ENCODE peak calls at places on chromosomes 5 and 9, in six cellular contexts. J is heart left ventricle, Y is heart right ventricle, L is GM12865, C is uterus, U is IMR-90. I is an unnamed sample.

GRCh38 chr5:61082516-61083280 is 79.6 kb downstream of the SMIM15 start:
- DNase-seq in L (no peak), C (no peak), J (no peak), U (peak; percentile 39), Y (no peak), I (peak; percentile 36)

GRCh38 chr5:148751025-148751424 is 75.4 kb upstream of the ADRB2 start:
- DNase-seq in C (no peak), Y (no peak), J (no peak), U (no peak), L (no peak), I (no peak)

GRCh38 chr5:179438041-179438441 is 92.8 kb upstream of the ADAMTS2 start:
- DNase-seq in U (no peak), L (no peak), Y (no peak), C (no peak), J (no peak), I (peak; percentile 50)

GRCh38 chr5:76273491-76273890 is 129.6 kb upstream of the IQGAP2 start:
- DNase-seq in C (no peak), J (no peak), U (no peak), L (no peak), Y (peak; percentile 8), I (no peak)

GRCh38 chr9:109101810-109102209 is 17.9 kb downstream of the TMEM245 start:
- DNase-seq in U (peak; percentile 84), J (no peak), Y (no peak), L (peak; percentile 80), C (no peak), I (peak; percentile 74)

GRCh38 chr5:148384389-148384756 is 615 bp downstream of the FBXO38 start:
- DNase-seq in J (peak; percentile 25), U (no peak), Y (no peak), L (peak; percentile 46), C (peak; percentile 14), I (no peak)

GRCh38 chr5:132253452-132254320 is 3.8 kb upstream of the PDLIM4 start:
- DNase-seq in J (no peak), U (no peak), C (no peak), L (no peak), Y (peak; percentile 3), I (no peak)

GRCh38 chr5:84344788-84345187 is 39.9 kb downstream of the EDIL3 start:
- DNase-seq in L (no peak), C (no peak), Y (no peak), J (no peak), U (no peak), I (no peak)

GRCh38 chr9:110555971-110556370 is 23.6 kb downstream of the SVEP1 start:
- DNase-seq in U (peak; percentile 88), L (no peak), J (peak; percentile 38), C (peak; percentile 80), Y (peak; percentile 33), I (peak; percentile 96)

GRCh38 chr5:151051066-151051930 is 29.5 kb downstream of the TNIP1 start:
- DNase-seq in C (peak; percentile 88), J (peak; percentile 84), L (peak; percentile 89), Y (peak; percentile 88), U (peak; percentile 75), I (peak; percentile 83)

GRCh38 chr5:80960531-80961375 is 590 bp downstream of the RASGRF2 start:
- DNase-seq in L (no peak), J (peak; percentile 44), Y (peak; percentile 29), U (peak; percentile 21), C (no peak), I (peak; percentile 43)

GRCh38 chr5:127801751-127802476 is 98.7 kb downstream of the CCDC192 start:
- DNase-seq in L (no peak), C (no peak), U (peak; percentile 73), Y (no peak), J (no peak), I (no peak)

GRCh38 chr9:126745574-126746411 is 59.0 kb upstream of the ZBTB43 start:
- DNase-seq in Y (no peak), J (no peak), U (no peak), C (no peak), L (no peak), I (no peak)

GRCh38 chr9:6686396-6686795 is 40.9 kb upstream of the GLDC start:
- DNase-seq in C (no peak), U (peak; percentile 41), L (peak; percentile 64), J (no peak), Y (peak; percentile 23), I (peak; percentile 37)

GRCh38 chr9:72894342-72894741 is 58.5 kb downstream of the ALDH1A1 start:
- DNase-seq in U (peak; percentile 4), Y (no peak), J (no peak), L (no peak), C (no peak), I (no peak)

GRCh38 chr9:2339416-2339815 is 282.2 kb upstream of the VLDLR start:
- DNase-seq in Y (no peak), U (no peak), C (no peak), L (no peak), J (no peak), I (no peak)

GRCh38 chr5:66903709-66904108 is 292.9 kb downstream of the CD180 start:
- DNase-seq in C (no peak), Y (no peak), L (no peak), U (no peak), J (no peak), I (no peak)
- H3K4me3 ChIP-seq in C (no peak overlapping the region), Y (no peak overlapping the region), L (no peak overlapping the region), U (no peak overlapping the region), J (no peak overlapping the region), I (no peak overlapping the region)

GRCh38 chr5:53035868-53036381 is 46.8 kb downstream of the ITGA2 start:
- DNase-seq in L (peak; percentile 6), C (no peak), U (peak; percentile 66), J (no peak), Y (no peak), I (no peak)
- TF ChIP-seq CTCF in L (peak; percentile 30), C (no peak), U (peak; percentile 35), J (no peak), Y (no peak), I (peak; percentile 48)

GRCh38 chr5:178119915-178120660 is 6.8 kb downstream of the N4BP3 start:
- DNase-seq in C (no peak), L (no peak), U (no peak), J (no peak), Y (no peak), I (no peak)

GRCh38 chr5:178118345-178118744 is 5.0 kb downstream of the N4BP3 start:
- DNase-seq in J (peak; percentile 62), U (no peak), Y (no peak), C (no peak), L (peak; percentile 48), I (no peak)

GRCh38 chr5:178121450-178122276 is 8.3 kb downstream of the N4BP3 start:
- DNase-seq in Y (no peak), C (no peak), J (no peak), L (no peak), U (no peak), I (peak; percentile 9)

GRCh38 chr5:178122346-178122745 is 8.5 kb upstream of the RMND5B start:
- DNase-seq in C (no peak), Y (no peak), U (no peak), J (no peak), L (no peak), I (no peak)

GRCh38 chr5:178120661-178121357 is 7.5 kb downstream of the N4BP3 start:
- DNase-seq in C (peak; percentile 77), L (peak; percentile 96), J (peak; percentile 92), U (peak; percentile 76), Y (peak; percentile 80), I (peak; percentile 76)
- H3K4me3 ChIP-seq in C (no peak overlapping the region), L (no peak overlapping the region), J (peak overlapping the region; percentile 16), U (no peak overlapping the region), Y (peak overlapping the region; percentile 46), I (peak overlapping the region; percentile 35)

GRCh38 chr5:133260715-133261114 is 208.9 kb downstream of the HSPA4 start:
- DNase-seq in C (no peak), Y (no peak), L (no peak), J (no peak), U (no peak), I (peak; percentile 10)
- TF ChIP-seq CTCF in C (no peak), Y (no peak), L (peak; percentile 6), J (no peak), U (peak; percentile 32), I (peak; percentile 25)

GRCh38 chr9:134025606-134026541 is 593 bp downstream of the BRD3OS start:
- DNase-seq in Y (peak; percentile 34), L (peak; percentile 64), J (peak; percentile 52), U (peak; percentile 41), C (peak; percentile 46), I (peak; percentile 49)

GRCh38 chr9:134026981-134027380 is 1.7 kb downstream of the BRD3OS start:
- DNase-seq in J (no peak), C (no peak), Y (no peak), L (no peak), U (no peak), I (no peak)

GRCh38 chr9:134027561-134027960 is 2.3 kb downstream of the BRD3OS start:
- DNase-seq in C (no peak), L (no peak), Y (no peak), J (no peak), U (no peak), I (no peak)

GRCh38 chr9:134028076-134028475 is 2.8 kb downstream of the BRD3OS start:
- DNase-seq in L (no peak), U (no peak), J (no peak), C (no peak), Y (no peak), I (no peak)

GRCh38 chr9:134026561-134026960 is 1.3 kb downstream of the BRD3OS start:
- DNase-seq in J (peak; percentile 47), Y (no peak), U (no peak), C (no peak), L (no peak), I (no peak)
- H3K4me3 ChIP-seq in J (no peak overlapping the region), Y (peak overlapping the region; percentile 94), U (no peak overlapping the region), C (no peak overlapping the region), L (no peak overlapping the region), I (peak overlapping the region; percentile 83)

DNA sequence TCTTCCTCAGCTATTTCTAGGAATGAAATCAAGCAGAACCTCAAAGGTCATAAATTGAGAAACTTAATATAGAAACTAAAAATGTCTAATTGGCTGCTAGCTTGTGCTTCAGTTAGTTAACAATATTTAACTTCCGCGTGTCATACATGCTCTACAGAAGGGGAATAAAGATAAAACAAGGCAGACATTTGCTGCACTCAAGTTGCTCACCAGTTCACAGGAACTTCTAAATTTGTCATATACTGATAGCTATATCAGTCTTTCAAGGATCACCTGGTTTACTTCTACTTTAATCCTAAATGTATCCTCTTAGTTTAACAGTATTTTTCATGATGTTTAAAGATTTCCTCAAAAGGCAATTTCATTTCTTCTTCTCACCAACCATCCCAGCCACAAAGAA is 8.4 kb downstream of the CCNH start:
- DNase-seq in J (no peak), Y (no peak), L (no peak), C (no peak), U (no peak), I (no peak)
- TF ChIP-seq CTCF in J (no peak), Y (no peak), L (no peak), C (no peak), U (no peak), I (no peak)

I was measured in fibroblast of villous mesenchyme.